ENCODE peak calls at places on chromosomes 3 and 15, in ten cellular contexts. C is H7, M is sciatic nerve, W is epithelial cell of proximal tubule, Q is fibroblast of villous mesenchyme, T is ELR, J is head of caudate nucleus, K is nephron progenitor cell, U is fibroblast of the conjunctiva, L is cardiac fibroblast. E is an unnamed sample.

GRCh38 chr15:83324799-83325198 is 40.3 kb upstream of the BNC1 start:
- DNase-seq in C (no peak), M (no peak), W (no peak), Q (no peak), T (no peak), J (no peak), K (no peak), U (no peak), L (no peak), E (no peak)

GRCh38 chr3:126480864-126481263 is 5.2 kb upstream of the ZXDC start:
- DNase-seq in C (no peak), M (no peak), W (no peak), Q (no peak), T (no peak), J (no peak), K (no peak), U (no peak), L (no peak), E (no peak)

GRCh38 chr3:127035672-127036071 is 52.8 kb downstream of the PLXNA1 start:
- DNase-seq in C (no peak), M (peak; percentile 87), W (no peak), Q (peak; percentile 95), T (peak; percentile 52), J (no peak), K (no peak), U (peak; percentile 96), L (peak; percentile 88), E (peak; percentile 12)

GRCh38 chr3:129690406-129690805 is 83.9 kb upstream of the PLXND1 start:
- DNase-seq in C (peak; percentile 34), M (no peak), W (no peak), Q (peak; percentile 71), T (peak; percentile 79), J (peak; percentile 85), K (peak; percentile 29), U (peak; percentile 28), L (peak; percentile 82), E (peak; percentile 74)

GRCh38 chr3:195254454-195255175 is 16.3 kb downstream of the XXYLT1 start:
- DNase-seq in C (peak; percentile 24), M (no peak), W (no peak), Q (no peak), T (no peak), J (no peak), K (no peak), U (no peak), L (no peak), E (no peak)

GRCh38 chr3:170419301-170420087 is 826 bp downstream of the CLDN11 start:
- DNase-seq in C (peak; percentile 89), M (peak; percentile 69), W (no peak), Q (peak; percentile 46), T (peak; percentile 45), J (peak; percentile 77), K (peak; percentile 63), U (no peak), L (peak; percentile 41), E (no peak)

GRCh38 chr15:85013785-85014184 is 32.1 kb downstream of the PDE8A start:
- DNase-seq in C (peak; percentile 17), M (no peak), W (no peak), Q (no peak), T (no peak), J (no peak), K (no peak), U (no peak), L (no peak), E (no peak)

GRCh38 chr3:52479876-52480575 is 15.1 kb upstream of the STAB1 start:
- DNase-seq in C (no peak), M (no peak), W (no peak), Q (no peak), T (no peak), J (no peak), K (no peak), U (no peak), L (no peak), E (no peak)

GRCh38 chr3:106193876-106194275 is 325.1 kb upstream of the CBLB start:
- DNase-seq in C (no peak), M (no peak), W (no peak), Q (peak; percentile 17), T (no peak), J (no peak), K (no peak), U (no peak), L (no peak), E (no peak)

GRCh38 chr15:93232840-93233239 is 143.8 kb upstream of the RGMA start:
- DNase-seq in C (no peak), M (no peak), W (no peak), Q (no peak), T (no peak), J (no peak), K (no peak), U (no peak), L (no peak), E (no peak)

GRCh38 chr3:16243706-16244490 is 20.8 kb downstream of the DPH3 start:
- DNase-seq in C (no peak), M (no peak), W (no peak), Q (no peak), T (peak; percentile 34), J (peak; percentile 51), K (no peak), U (no peak), L (peak; percentile 28), E (no peak)

GRCh38 chr15:65100427-65100826 is 14.6 kb downstream of the UBAP1L start:
- DNase-seq in C (no peak), M (peak; percentile 50), W (no peak), Q (no peak), T (no peak), J (no peak), K (no peak), U (no peak), L (no peak), E (no peak)

GRCh38 chr3:42701371-42702065 is 1.1 kb downstream of the HHATL start:
- DNase-seq in C (peak; percentile 98), M (peak; percentile 71), W (no peak), Q (peak; percentile 27), T (peak; percentile 51), J (peak; percentile 92), K (peak; percentile 95), U (no peak), L (peak; percentile 32), E (no peak)

GRCh38 chr3:100928638-100929428 is 64.4 kb downstream of the ABI3BP start:
- DNase-seq in C (no peak), M (no peak), W (no peak), Q (peak; percentile 66), T (peak; percentile 82), J (no peak), K (no peak), U (peak; percentile 67), L (peak; percentile 98), E (peak; percentile 37)

GRCh38 chr15:76340198-76340801 is 3.7 kb downstream of the ISL2 start:
- DNase-seq in C (peak; percentile 75), M (no peak), W (no peak), Q (peak; percentile 28), T (peak; percentile 49), J (no peak), K (peak; percentile 49), U (no peak), L (peak; percentile 57), E (no peak)

GRCh38 chr3:159260049-159260662 is 458.3 kb downstream of the MFSD1 start:
- DNase-seq in C (peak; percentile 24), M (peak; percentile 60), W (peak; percentile 30), Q (peak; percentile 78), T (peak; percentile 84), J (peak; percentile 74), K (peak; percentile 46), U (peak; percentile 53), L (peak; percentile 86), E (peak; percentile 54)

GRCh38 chr3:45333549-45333948 is 54.8 kb upstream of the LARS2 start:
- DNase-seq in C (no peak), M (no peak), W (no peak), Q (no peak), T (peak; percentile 43), J (no peak), K (no peak), U (no peak), L (peak; percentile 43), E (no peak)

GRCh38 chr3:10310578-10310977 is 10.3 kb downstream of the SEC13 start:
- DNase-seq in C (no peak), M (no peak), W (no peak), Q (peak; percentile 67), T (peak; percentile 12), J (no peak), K (no peak), U (peak; percentile 13), L (peak; percentile 49), E (no peak)

GRCh38 chr3:138338816-138339215 is 9.2 kb upstream of the NME9 start:
- DNase-seq in C (no peak), M (no peak), W (no peak), Q (no peak), T (no peak), J (no peak), K (no peak), U (no peak), L (no peak), E (no peak)

GRCh38 chr3:29677421-29677820 is 396.6 kb downstream of the RBMS3 start:
- DNase-seq in C (no peak), M (no peak), W (no peak), Q (no peak), T (no peak), J (no peak), K (no peak), U (no peak), L (peak; percentile 24), E (no peak)

E was measured in tibial nerve.